ENCODE peak calls at places on chromosomes 5 and 9, in nine cellular contexts. W, V, L, X, Q, C, Y, J and Z are unnamed samples.

GRCh38 chr5:96807099-96807654 is 568 bp downstream of the ERAP1 start:
- DNase-seq in W (peak; percentile 61), V (no peak), L (peak; percentile 39), X (no peak), Q (peak; percentile 75), C (peak; percentile 40), Y (peak; percentile 62), J (peak; percentile 87), Z (peak; percentile 81)

GRCh38 chr5:75265731-75266130 is 29.1 kb upstream of the ANKRD31 start:
- DNase-seq in W (peak; percentile 52), V (no peak), L (no peak), X (peak; percentile 9), Q (peak; percentile 39), C (peak; percentile 6), Y (peak; percentile 56), J (peak; percentile 55), Z (peak; percentile 51)

GRCh38 chr5:173775692-173776135 is 112.4 kb upstream of the CPEB4 start:
- DNase-seq in W (no peak), V (no peak), L (no peak), X (no peak), Q (no peak), C (no peak), Y (no peak), J (no peak), Z (no peak)

GRCh38 chr9:82645591-82645990 is 417.4 kb downstream of the RASEF start:
- DNase-seq in W (no peak), V (no peak), L (no peak), X (no peak), Q (peak; percentile 32), C (no peak), Y (no peak), J (peak; percentile 1), Z (no peak)

GRCh38 chr5:15489571-15490235 is 10.3 kb upstream of the FBXL7 start:
- DNase-seq in W (no peak), V (no peak), L (no peak), X (no peak), Q (peak; percentile 8), C (no peak), Y (no peak), J (no peak), Z (no peak)

GRCh38 chr9:136676920-136677686 is 10.2 kb downstream of the AGPAT2 start:
- DNase-seq in W (no peak), V (no peak), L (no peak), X (no peak), Q (no peak), C (no peak), Y (no peak), J (no peak), Z (no peak)

GRCh38 chr5:91403404-91403803 is 20.3 kb upstream of the ARRDC3 start:
- DNase-seq in W (peak; percentile 90), V (no peak), L (no peak), X (no peak), Q (no peak), C (peak; percentile 37), Y (peak; percentile 6), J (peak; percentile 70), Z (no peak)

GRCh38 chr5:10702040-10702629 is 58.9 kb downstream of the DAP start:
- DNase-seq in W (peak; percentile 85), V (no peak), L (no peak), X (peak; percentile 68), Q (peak; percentile 99), C (peak; percentile 36), Y (peak; percentile 84), J (peak; percentile 89), Z (peak; percentile 41)

GRCh38 chr5:41903382-41903891 is 707 bp upstream of the RIMOC1 start:
- DNase-seq in W (no peak), V (no peak), L (no peak), X (no peak), Q (peak; percentile 17), C (no peak), Y (no peak), J (no peak), Z (no peak)

GRCh38 chr9:114487607-114488300 is 17.5 kb downstream of the WHRN start:
- DNase-seq in W (peak; percentile 67), V (peak; percentile 60), L (peak; percentile 53), X (peak; percentile 29), Q (peak; percentile 83), C (no peak), Y (peak; percentile 77), J (peak; percentile 74), Z (peak; percentile 85)

GRCh38 chr5:115699967-115700366 is 74.1 kb upstream of the TMED7 start:
- DNase-seq in W (no peak), V (no peak), L (no peak), X (no peak), Q (no peak), C (no peak), Y (no peak), J (no peak), Z (no peak)

GRCh38 chr5:80654054-80654390 is 430 bp upstream of the MSH3 start:
- DNase-seq in W (no peak), V (no peak), L (peak; percentile 13), X (no peak), Q (peak; percentile 24), C (no peak), Y (no peak), J (peak; percentile 15), Z (peak; percentile 5)

GRCh38 chr5:151181818-151182217 is 24.2 kb upstream of the ANXA6 start:
- DNase-seq in W (no peak), V (no peak), L (no peak), X (no peak), Q (no peak), C (no peak), Y (no peak), J (peak; percentile 4), Z (no peak)

GRCh38 chr5:133460172-133460758 is 152.1 kb downstream of the FSTL4 start:
- DNase-seq in W (no peak), V (no peak), L (peak; percentile 46), X (no peak), Q (peak; percentile 9), C (no peak), Y (peak; percentile 8), J (peak; percentile 34), Z (peak; percentile 32)

GRCh38 chr5:176901260-176902101 is 2.3 kb upstream of the HK3 start:
- DNase-seq in W (no peak), V (no peak), L (no peak), X (no peak), Q (peak; percentile 19), C (no peak), Y (no peak), J (no peak), Z (no peak)

GRCh38 chr9:109064963-109065701 is 51.8 kb upstream of the CTNNAL1 start:
- DNase-seq in W (peak; percentile 51), V (no peak), L (no peak), X (no peak), Q (peak; percentile 90), C (no peak), Y (peak; percentile 11), J (peak; percentile 64), Z (peak; percentile 19)

GRCh38 chr9:104091708-104092107 is 2.4 kb upstream of the SMC2 start:
- DNase-seq in W (no peak), V (no peak), L (no peak), X (no peak), Q (peak; percentile 14), C (no peak), Y (peak; percentile 36), J (peak; percentile 67), Z (peak; percentile 73)

GRCh38 chr9:128587453-128587852 is 35.1 kb downstream of the SPTAN1 start:
- DNase-seq in W (no peak), V (no peak), L (no peak), X (no peak), Q (no peak), C (no peak), Y (no peak), J (no peak), Z (no peak)

GRCh38 chr5:149271717-149272558 is at the start of gene AFAP1L1:
- DNase-seq in W (peak; percentile 49), V (no peak), L (no peak), X (no peak), Q (peak; percentile 58), C (no peak), Y (peak; percentile 59), J (peak; percentile 77), Z (peak; percentile 86)

GRCh38 chr5:117207088-117207668 is 632.6 kb upstream of the SEMA6A start:
- DNase-seq in W (no peak), V (no peak), L (no peak), X (no peak), Q (no peak), C (no peak), Y (no peak), J (no peak), Z (no peak)

GRCh38 chr9:110351009-110351467 is 13.4 kb upstream of the TXNDC8 start:
- DNase-seq in W (peak; percentile 81), V (no peak), L (no peak), X (peak; percentile 17), Q (peak; percentile 95), C (peak; percentile 48), Y (peak; percentile 68), J (peak; percentile 91), Z (no peak)

GRCh38 chr5:159099049-159099760 is 511 bp downstream of the EBF1 start:
- DNase-seq in W (peak; percentile 59), V (peak; percentile 20), L (no peak), X (no peak), Q (peak; percentile 60), C (no peak), Y (peak; percentile 69), J (peak; percentile 86), Z (peak; percentile 67)

GRCh38 chr9:100084145-100084478 is 14.7 kb downstream of the ERP44 start:
- DNase-seq in W (no peak), V (no peak), L (no peak), X (no peak), Q (no peak), C (no peak), Y (no peak), J (no peak), Z (no peak)

GRCh38 chr5:148343049-148343413 is 7.7 kb downstream of the SPINK9 start:
- DNase-seq in W (no peak), V (no peak), L (no peak), X (no peak), Q (peak; percentile 3), C (no peak), Y (no peak), J (no peak), Z (no peak)

GRCh38 chr5:76601470-76601869 is 21.7 kb downstream of the F2RL2 start:
- DNase-seq in W (peak; percentile 72), V (peak; percentile 4), L (peak; percentile 7), X (peak; percentile 44), Q (peak; percentile 78), C (peak; percentile 35), Y (peak; percentile 87), J (peak; percentile 82), Z (peak; percentile 85)

GRCh38 chr9:120308495-120308894 is 271.5 kb downstream of the CDK5RAP2 start:
- DNase-seq in W (no peak), V (no peak), L (no peak), X (no peak), Q (no peak), C (no peak), Y (no peak), J (no peak), Z (no peak)

GRCh38 chr9:87327567-87328125 is 170.0 kb upstream of the DAPK1 start:
- DNase-seq in W (peak; percentile 21), V (no peak), L (no peak), X (no peak), Q (peak; percentile 85), C (no peak), Y (no peak), J (peak; percentile 70), Z (no peak)

GRCh38 chr5:1883120-1883924 is 597 bp upstream of the IRX4 start:
- DNase-seq in W (no peak), V (no peak), L (no peak), X (no peak), Q (no peak), C (no peak), Y (no peak), J (peak; percentile 30), Z (peak; percentile 17)

GRCh38 chr9:17600962-17601593 is 22.2 kb downstream of the SH3GL2 start:
- DNase-seq in W (no peak), V (no peak), L (no peak), X (no peak), Q (peak; percentile 89), C (no peak), Y (peak; percentile 14), J (peak; percentile 32), Z (no peak)

GRCh38 chr5:17217421-17218352 is at the start of gene BASP1:
- DNase-seq in W (peak; percentile 81), V (no peak), L (peak; percentile 64), X (no peak), Q (peak; percentile 76), C (no peak), Y (peak; percentile 84), J (peak; percentile 90), Z (peak; percentile 70)

GRCh38 chr9:91746904-91747303 is 203.1 kb downstream of the ROR2 start:
- DNase-seq in W (peak; percentile 18), V (no peak), L (no peak), X (no peak), Q (peak; percentile 36), C (no peak), Y (peak; percentile 50), J (peak; percentile 39), Z (no peak)